ENCODE peak calls at places on chromosome 3, in six cellular contexts. F, W, U, E, S and C are unnamed samples.

GRCh38 chr3:141401584-141402475 is 33.5 kb downstream of the ZBTB38 start:
- DNase-seq in F (peak), W (peak), U (peak), E (peak), S (peak), C (no peak)

GRCh38 chr3:118808743-118809142 is 225.9 kb downstream of the IGSF11 start:
- DNase-seq in F (no peak), W (no peak), U (no peak), E (no peak), S (no peak), C (no peak)

GRCh38 chr3:124785966-124786365 is 55.7 kb downstream of the UMPS start:
- DNase-seq in F (no peak), W (no peak), U (no peak), E (no peak), S (peak), C (no peak)

GRCh38 chr3:335250-335649 is 138.7 kb downstream of the CHL1 start:
- DNase-seq in F (no peak), W (no peak), U (no peak), E (no peak), S (no peak), C (no peak)

GRCh38 chr3:52222319-52223221 is 2.9 kb downstream of the TLR9 start:
- DNase-seq in F (no peak), W (no peak), U (no peak), E (no peak), S (no peak), C (no peak)

GRCh38 chr3:52091566-52092290 is 35.4 kb upstream of the DUSP7 start:
- DNase-seq in F (no peak), W (peak), U (no peak), E (no peak), S (no peak), C (no peak)

GRCh38 chr3:7740458-7740857 is 761.2 kb upstream of the LMCD1 start:
- DNase-seq in F (no peak), W (no peak), U (no peak), E (no peak), S (no peak), C (no peak)

GRCh38 chr3:21543380-21544075 is 207.5 kb downstream of the ZNF385D start:
- DNase-seq in F (peak), W (no peak), U (no peak), E (no peak), S (no peak), C (no peak)

GRCh38 chr3:178518660-178519396 is 17.4 kb upstream of the KCNMB2 start:
- DNase-seq in F (peak), W (no peak), U (no peak), E (no peak), S (no peak), C (peak)